ENCODE peak calls at places on chromosomes 16 and 17, in five cellular contexts. One of them, this sample, is unnamed.

GRCh38 chr16:79651363-79651762 is 50.8 kb upstream of the MAF start:
- DNase-seq in heart right ventricle: peak; percentile 17
- DNase-seq in GM23248: peak; percentile 7
- DNase-seq in CD4-positive, alpha-beta memory T cell: no peak
- DNase-seq in SK-N-SH: no peak
- DNase-seq in this sample: no peak

GRCh38 chr16:71348262-71349085 is 10.0 kb upstream of the CALB2 start:
- DNase-seq in heart right ventricle: no peak
- DNase-seq in GM23248: no peak
- DNase-seq in CD4-positive, alpha-beta memory T cell: no peak
- DNase-seq in SK-N-SH: no peak
- DNase-seq in this sample: no peak

GRCh38 chr16:24178496-24178895 is 77.6 kb upstream of the CACNG3 start:
- DNase-seq in heart right ventricle: no peak
- DNase-seq in GM23248: peak; percentile 1
- DNase-seq in CD4-positive, alpha-beta memory T cell: no peak
- DNase-seq in SK-N-SH: no peak
- DNase-seq in this sample: peak; percentile 9

GRCh38 chr17:56351675-56352074 is 198.4 kb downstream of the ANKFN1 start:
- DNase-seq in heart right ventricle: no peak
- DNase-seq in GM23248: no peak
- DNase-seq in CD4-positive, alpha-beta memory T cell: no peak
- DNase-seq in SK-N-SH: no peak
- DNase-seq in this sample: no peak

GRCh38 chr16:56038564-56039098 is 152.7 kb upstream of the GNAO1 start:
- DNase-seq in heart right ventricle: no peak
- DNase-seq in GM23248: no peak
- DNase-seq in CD4-positive, alpha-beta memory T cell: no peak
- DNase-seq in SK-N-SH: no peak
- DNase-seq in this sample: no peak

GRCh38 chr17:6713130-6713917 is at the start of gene SLC13A5:
- DNase-seq in heart right ventricle: no peak
- DNase-seq in GM23248: peak; percentile 59
- DNase-seq in CD4-positive, alpha-beta memory T cell: no peak
- DNase-seq in SK-N-SH: peak; percentile 32
- DNase-seq in this sample: no peak

GRCh38 chr17:18158022-18158600 is 25.5 kb upstream of the ALKBH5 start:
- DNase-seq in heart right ventricle: peak; percentile 93
- DNase-seq in GM23248: peak; percentile 99
- DNase-seq in CD4-positive, alpha-beta memory T cell: peak; percentile 90
- DNase-seq in SK-N-SH: no peak
- DNase-seq in this sample: peak; percentile 62

GRCh38 chr17:55134486-55135157 is 130.1 kb upstream of the HLF start:
- DNase-seq in heart right ventricle: no peak
- DNase-seq in GM23248: peak; percentile 51
- DNase-seq in CD4-positive, alpha-beta memory T cell: no peak
- DNase-seq in SK-N-SH: no peak
- DNase-seq in this sample: no peak

GRCh38 chr16:77723108-77723514 is 797 bp downstream of the NUDT7 start:
- DNase-seq in heart right ventricle: peak; percentile 22
- DNase-seq in GM23248: peak; percentile 71
- DNase-seq in CD4-positive, alpha-beta memory T cell: no peak
- DNase-seq in SK-N-SH: peak; percentile 58
- DNase-seq in this sample: peak; percentile 54

GRCh38 chr17:46764709-46765401 is 53.6 kb downstream of the WNT3 start:
- DNase-seq in heart right ventricle: peak; percentile 70
- DNase-seq in GM23248: peak; percentile 83
- DNase-seq in CD4-positive, alpha-beta memory T cell: no peak
- DNase-seq in SK-N-SH: peak; percentile 59
- DNase-seq in this sample: no peak

GRCh38 chr17:65931246-65932149 is 260.4 kb downstream of the CEP112 start:
- DNase-seq in heart right ventricle: peak; percentile 40
- DNase-seq in GM23248: peak; percentile 10
- DNase-seq in CD4-positive, alpha-beta memory T cell: no peak
- DNase-seq in SK-N-SH: no peak
- DNase-seq in this sample: no peak

GRCh38 chr16:88383401-88384221 is 852 bp downstream of the ZNF469 start:
- DNase-seq in heart right ventricle: no peak
- DNase-seq in GM23248: peak; percentile 76
- DNase-seq in CD4-positive, alpha-beta memory T cell: no peak
- DNase-seq in SK-N-SH: peak; percentile 92
- DNase-seq in this sample: no peak

GRCh38 chr17:83149761-83150251 is 70.4 kb downstream of the METRNL start:
- DNase-seq in heart right ventricle: no peak
- DNase-seq in GM23248: peak; percentile 63
- DNase-seq in CD4-positive, alpha-beta memory T cell: no peak
- DNase-seq in SK-N-SH: no peak
- DNase-seq in this sample: no peak

GRCh38 chr16:71676236-71676635 is 48.3 kb downstream of the PHLPP2 start:
- DNase-seq in heart right ventricle: no peak
- DNase-seq in GM23248: no peak
- DNase-seq in CD4-positive, alpha-beta memory T cell: no peak
- DNase-seq in SK-N-SH: no peak
- DNase-seq in this sample: peak; percentile 39

GRCh38 chr17:48351916-48352332 is 78.1 kb downstream of the SKAP1 start:
- DNase-seq in heart right ventricle: no peak
- DNase-seq in GM23248: peak; percentile 59
- DNase-seq in CD4-positive, alpha-beta memory T cell: peak; percentile 48
- DNase-seq in SK-N-SH: peak; percentile 32
- DNase-seq in this sample: peak; percentile 45

GRCh38 chr16:1936945-1937479 is 6.0 kb downstream of the MSRB1 start:
- DNase-seq in heart right ventricle: no peak
- DNase-seq in GM23248: no peak
- DNase-seq in CD4-positive, alpha-beta memory T cell: no peak
- DNase-seq in SK-N-SH: no peak
- DNase-seq in this sample: no peak

GRCh38 chr17:57570740-57571344 is 174.3 kb downstream of the CCDC182 start:
- DNase-seq in heart right ventricle: no peak
- DNase-seq in GM23248: no peak
- DNase-seq in CD4-positive, alpha-beta memory T cell: no peak
- DNase-seq in SK-N-SH: no peak
- DNase-seq in this sample: no peak

GRCh38 chr17:47401100-47401499 is 77.3 kb downstream of the EFCAB13 start:
- DNase-seq in heart right ventricle: no peak
- DNase-seq in GM23248: no peak
- DNase-seq in CD4-positive, alpha-beta memory T cell: no peak
- DNase-seq in SK-N-SH: no peak
- DNase-seq in this sample: no peak

GRCh38 chr16:86405319-86405718 is 105.0 kb upstream of the FOXF1 start:
- DNase-seq in heart right ventricle: no peak
- DNase-seq in GM23248: no peak
- DNase-seq in CD4-positive, alpha-beta memory T cell: no peak
- DNase-seq in SK-N-SH: no peak
- DNase-seq in this sample: no peak

GRCh38 chr17:61279476-61280145 is 120.0 kb upstream of the TBX2 start:
- DNase-seq in heart right ventricle: peak; percentile 27
- DNase-seq in GM23248: peak; percentile 51
- DNase-seq in CD4-positive, alpha-beta memory T cell: no peak
- DNase-seq in SK-N-SH: no peak
- DNase-seq in this sample: no peak

GRCh38 chr17:31329221-31329620 is 7.8 kb upstream of the EVI2A start:
- DNase-seq in heart right ventricle: no peak
- DNase-seq in GM23248: peak; percentile 34
- DNase-seq in CD4-positive, alpha-beta memory T cell: no peak
- DNase-seq in SK-N-SH: no peak
- DNase-seq in this sample: no peak

GRCh38 chr17:35684046-35684802 is 47.2 kb upstream of the RASL10B start:
- DNase-seq in heart right ventricle: no peak
- DNase-seq in GM23248: peak; percentile 62
- DNase-seq in CD4-positive, alpha-beta memory T cell: no peak
- DNase-seq in SK-N-SH: no peak
- DNase-seq in this sample: no peak

GRCh38 chr17:33492731-33493260 is 199.7 kb upstream of the ASIC2 start:
- DNase-seq in heart right ventricle: no peak
- DNase-seq in GM23248: no peak
- DNase-seq in CD4-positive, alpha-beta memory T cell: no peak
- DNase-seq in SK-N-SH: no peak
- DNase-seq in this sample: no peak

GRCh38 chr17:64326030-64326419 is 63.0 kb upstream of the TEX2 start:
- DNase-seq in heart right ventricle: no peak
- DNase-seq in GM23248: no peak
- DNase-seq in CD4-positive, alpha-beta memory T cell: no peak
- DNase-seq in SK-N-SH: no peak
- DNase-seq in this sample: no peak
- H3K4me3 ChIP-seq in heart right ventricle: no peak overlapping the region
- H3K4me3 ChIP-seq in GM23248: no peak overlapping the region
- H3K4me3 ChIP-seq in CD4-positive, alpha-beta memory T cell: no peak overlapping the region
- H3K4me3 ChIP-seq in SK-N-SH: no peak overlapping the region
- H3K4me3 ChIP-seq in this sample: no peak overlapping the region

DNA sequence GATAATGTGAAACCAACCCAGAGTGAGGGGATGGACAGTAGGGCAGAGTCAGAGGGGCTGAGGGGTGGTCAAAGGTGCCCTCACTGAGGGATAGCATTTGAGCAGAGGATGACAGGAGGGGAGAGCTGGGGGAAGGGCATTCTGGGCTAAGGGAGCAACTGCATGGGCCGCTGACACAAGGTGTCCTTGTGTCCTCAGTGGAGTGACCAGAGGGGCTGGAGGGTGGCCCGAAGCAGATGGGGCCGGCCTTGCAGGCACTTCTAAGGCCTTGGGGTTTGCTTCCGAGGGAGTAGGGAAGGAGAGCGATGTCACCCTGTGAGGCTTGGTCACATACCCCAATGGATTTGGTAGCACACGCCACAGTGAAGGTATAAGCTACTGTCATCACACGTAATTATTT is 10.0 kb downstream of the NUBP1 start:
- DNase-seq in heart right ventricle: no peak
- DNase-seq in GM23248: no peak
- DNase-seq in CD4-positive, alpha-beta memory T cell: no peak
- DNase-seq in SK-N-SH: no peak
- DNase-seq in this sample: no peak
- H3K4me3 ChIP-seq in heart right ventricle: no peak overlapping the region
- H3K4me3 ChIP-seq in GM23248: no peak overlapping the region
- H3K4me3 ChIP-seq in CD4-positive, alpha-beta memory T cell: no peak overlapping the region
- H3K4me3 ChIP-seq in SK-N-SH: no peak overlapping the region
- H3K4me3 ChIP-seq in this sample: no peak overlapping the region

GRCh38 chr17:42289863-42290165 is 1.5 kb downstream of the STAT5A start:
- DNase-seq in heart right ventricle: no peak
- DNase-seq in GM23248: no peak
- DNase-seq in CD4-positive, alpha-beta memory T cell: peak; percentile 43
- DNase-seq in SK-N-SH: peak; percentile 16
- DNase-seq in this sample: no peak
- H3K4me3 ChIP-seq in heart right ventricle: peak overlapping the region; percentile 72
- H3K4me3 ChIP-seq in GM23248: no peak overlapping the region
- H3K4me3 ChIP-seq in CD4-positive, alpha-beta memory T cell: no peak overlapping the region
- H3K4me3 ChIP-seq in SK-N-SH: no peak overlapping the region
- H3K4me3 ChIP-seq in this sample: no peak overlapping the region

GRCh38 chr16:30025574-30025973 is 2.6 kb downstream of the C16orf92 start:
- DNase-seq in heart right ventricle: no peak
- DNase-seq in GM23248: no peak
- DNase-seq in CD4-positive, alpha-beta memory T cell: no peak
- DNase-seq in SK-N-SH: no peak
- DNase-seq in this sample: no peak
- H3K4me3 ChIP-seq in heart right ventricle: no peak overlapping the region
- H3K4me3 ChIP-seq in GM23248: no peak overlapping the region
- H3K4me3 ChIP-seq in CD4-positive, alpha-beta memory T cell: no peak overlapping the region
- H3K4me3 ChIP-seq in SK-N-SH: no peak overlapping the region
- H3K4me3 ChIP-seq in this sample: no peak overlapping the region

GRCh38 chr16:17348826-17349225 is 121.9 kb downstream of the XYLT1 start:
- DNase-seq in heart right ventricle: no peak
- DNase-seq in GM23248: no peak
- DNase-seq in CD4-positive, alpha-beta memory T cell: no peak
- DNase-seq in SK-N-SH: no peak
- DNase-seq in this sample: no peak

GRCh38 chr16:17346441-17346773 is 124.4 kb downstream of the XYLT1 start:
- DNase-seq in heart right ventricle: no peak
- DNase-seq in GM23248: no peak
- DNase-seq in CD4-positive, alpha-beta memory T cell: no peak
- DNase-seq in SK-N-SH: no peak
- DNase-seq in this sample: no peak

GRCh38 chr16:17346774-17347569 is 123.8 kb downstream of the XYLT1 start:
- DNase-seq in heart right ventricle: no peak
- DNase-seq in GM23248: no peak
- DNase-seq in CD4-positive, alpha-beta memory T cell: no peak
- DNase-seq in SK-N-SH: no peak
- DNase-seq in this sample: no peak

GRCh38 chr16:17348042-17348783 is 122.5 kb downstream of the XYLT1 start:
- DNase-seq in heart right ventricle: no peak
- DNase-seq in GM23248: no peak
- DNase-seq in CD4-positive, alpha-beta memory T cell: no peak
- DNase-seq in SK-N-SH: no peak
- DNase-seq in this sample: no peak

DNA sequence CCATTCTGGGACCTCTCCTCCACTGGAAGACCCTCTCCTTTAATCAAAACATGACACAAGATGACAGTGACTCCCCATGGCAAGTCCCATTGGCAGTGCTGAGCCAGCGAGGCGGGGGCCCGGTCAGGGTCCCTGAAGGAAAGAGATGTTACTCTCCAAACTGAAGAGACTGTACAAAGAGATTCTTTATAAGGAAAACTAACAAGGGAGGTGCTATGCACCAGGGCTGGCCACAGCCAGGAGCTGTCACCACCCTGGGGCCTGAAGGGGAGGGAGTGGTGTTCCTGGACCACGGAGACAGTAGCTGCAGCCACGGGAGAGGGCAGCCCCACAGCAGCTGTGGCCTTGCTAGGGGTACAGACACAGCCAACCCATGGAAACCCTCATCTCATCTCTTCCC is 123.1 kb downstream of the XYLT1 start:
- DNase-seq in heart right ventricle: peak; percentile 25
- DNase-seq in GM23248: no peak
- DNase-seq in CD4-positive, alpha-beta memory T cell: no peak
- DNase-seq in SK-N-SH: no peak
- DNase-seq in this sample: no peak
- H3K4me3 ChIP-seq in heart right ventricle: no peak overlapping the region
- H3K4me3 ChIP-seq in GM23248: no peak overlapping the region
- H3K4me3 ChIP-seq in CD4-positive, alpha-beta memory T cell: no peak overlapping the region
- H3K4me3 ChIP-seq in SK-N-SH: no peak overlapping the region
- H3K4me3 ChIP-seq in this sample: no peak overlapping the region

GRCh38 chr17:74443516-74444296 is 11.8 kb downstream of the GPRC5C start:
- DNase-seq in heart right ventricle: no peak
- DNase-seq in GM23248: no peak
- DNase-seq in CD4-positive, alpha-beta memory T cell: no peak
- DNase-seq in SK-N-SH: no peak
- DNase-seq in this sample: no peak
- H3K4me3 ChIP-seq in heart right ventricle: no peak overlapping the region
- H3K4me3 ChIP-seq in GM23248: no peak overlapping the region
- H3K4me3 ChIP-seq in CD4-positive, alpha-beta memory T cell: no peak overlapping the region
- H3K4me3 ChIP-seq in SK-N-SH: no peak overlapping the region
- H3K4me3 ChIP-seq in this sample: no peak overlapping the region

DNA sequence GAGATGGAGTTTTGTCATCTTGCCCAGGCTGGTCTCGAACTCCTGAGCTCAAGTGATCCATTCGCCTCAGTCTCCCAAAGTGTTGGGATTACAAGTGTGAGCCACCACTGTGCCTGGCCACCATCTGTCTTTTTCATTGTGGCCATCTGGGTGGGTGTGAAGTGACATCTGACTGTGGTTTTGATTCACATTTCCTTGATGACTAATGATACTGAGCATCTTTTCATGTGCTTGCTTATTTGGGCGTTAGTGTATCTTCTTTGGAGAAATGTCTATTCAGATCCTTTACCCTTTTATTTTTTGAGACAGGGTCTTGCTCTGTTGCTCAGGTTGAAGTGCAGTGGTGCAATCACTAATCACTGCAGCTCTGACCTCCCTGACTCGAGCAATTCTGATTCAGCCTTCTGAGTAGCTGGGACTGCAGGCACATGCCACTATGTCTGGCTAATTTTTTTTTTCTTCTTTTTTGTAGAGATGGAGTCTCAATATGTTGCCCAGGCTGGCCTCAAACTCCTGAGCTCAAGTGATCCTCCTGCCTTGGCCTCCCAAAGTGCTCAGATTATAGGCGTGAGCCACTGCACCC is 54.0 kb upstream of the ERN1 start:
- DNase-seq in heart right ventricle: no peak
- DNase-seq in GM23248: peak; percentile 77
- DNase-seq in CD4-positive, alpha-beta memory T cell: no peak
- DNase-seq in SK-N-SH: no peak
- DNase-seq in this sample: no peak
- H3K4me3 ChIP-seq in heart right ventricle: no peak overlapping the region
- H3K4me3 ChIP-seq in GM23248: no peak overlapping the region
- H3K4me3 ChIP-seq in CD4-positive, alpha-beta memory T cell: no peak overlapping the region
- H3K4me3 ChIP-seq in SK-N-SH: no peak overlapping the region
- H3K4me3 ChIP-seq in this sample: no peak overlapping the region